ENCODE peak calls at places on chromosomes 5 and 9, in nine cellular contexts. One of them, this sample, is unnamed.

GRCh38 chr5:168334161-168335094 is 43.0 kb downstream of the WWC1 start:
- DNase-seq in cardiac fibroblast: peak; percentile 71
- DNase-seq in Peyer's patch: no peak
- DNase-seq in dorsolateral prefrontal cortex: peak; percentile 76
- DNase-seq in GM12878: no peak
- DNase-seq in transverse colon: no peak
- DNase-seq in left lung: no peak
- DNase-seq in AG04450: peak; percentile 57
- DNase-seq in stomach: no peak
- DNase-seq in this sample: no peak

GRCh38 chr5:137734962-137735530 is 843 bp downstream of the KLHL3 start:
- DNase-seq in cardiac fibroblast: peak; percentile 71
- DNase-seq in transverse colon: peak; percentile 34
- DNase-seq in left lung: peak; percentile 36
- DNase-seq in Peyer's patch: peak; percentile 18
- DNase-seq in dorsolateral prefrontal cortex: no peak
- DNase-seq in stomach: peak; percentile 36
- DNase-seq in GM12878: no peak
- DNase-seq in AG04450: no peak
- DNase-seq in this sample: peak; percentile 69

GRCh38 chr9:88258587-88258986 is 120.3 kb upstream of the SPATA31C2 start:
- DNase-seq in cardiac fibroblast: peak; percentile 52
- DNase-seq in stomach: peak; percentile 70
- DNase-seq in transverse colon: peak; percentile 18
- DNase-seq in Peyer's patch: no peak
- DNase-seq in AG04450: no peak
- DNase-seq in left lung: peak; percentile 46
- DNase-seq in GM12878: no peak
- DNase-seq in dorsolateral prefrontal cortex: no peak
- DNase-seq in this sample: no peak

GRCh38 chr9:114017741-114018715 is 60.1 kb downstream of the AMBP start:
- DNase-seq in Peyer's patch: peak; percentile 4
- DNase-seq in GM12878: no peak
- DNase-seq in transverse colon: no peak
- DNase-seq in left lung: no peak
- DNase-seq in stomach: peak; percentile 1
- DNase-seq in cardiac fibroblast: no peak
- DNase-seq in dorsolateral prefrontal cortex: peak; percentile 10
- DNase-seq in AG04450: no peak
- DNase-seq in this sample: no peak

GRCh38 chr9:70125621-70126020 is 82.0 kb downstream of the MAMDC2 start:
- DNase-seq in dorsolateral prefrontal cortex: no peak
- DNase-seq in GM12878: no peak
- DNase-seq in Peyer's patch: no peak
- DNase-seq in cardiac fibroblast: no peak
- DNase-seq in left lung: no peak
- DNase-seq in stomach: no peak
- DNase-seq in AG04450: no peak
- DNase-seq in transverse colon: no peak
- DNase-seq in this sample: peak; percentile 86

GRCh38 chr5:140042551-140043507 is at the start of gene NRG2:
- DNase-seq in cardiac fibroblast: peak; percentile 53
- DNase-seq in GM12878: no peak
- DNase-seq in transverse colon: peak; percentile 63
- DNase-seq in stomach: peak; percentile 52
- DNase-seq in AG04450: no peak
- DNase-seq in Peyer's patch: peak; percentile 55
- DNase-seq in left lung: peak; percentile 43
- DNase-seq in dorsolateral prefrontal cortex: peak; percentile 86
- DNase-seq in this sample: no peak

GRCh38 chr9:105842023-105842644 is 147.8 kb downstream of the TMEM38B start:
- DNase-seq in Peyer's patch: no peak
- DNase-seq in stomach: no peak
- DNase-seq in cardiac fibroblast: peak; percentile 60
- DNase-seq in AG04450: no peak
- DNase-seq in GM12878: peak; percentile 3
- DNase-seq in left lung: no peak
- DNase-seq in dorsolateral prefrontal cortex: no peak
- DNase-seq in transverse colon: peak; percentile 13
- DNase-seq in this sample: peak; percentile 50

GRCh38 chr5:55003432-55004065 is 18.2 kb upstream of the ESM1 start:
- DNase-seq in cardiac fibroblast: no peak
- DNase-seq in transverse colon: no peak
- DNase-seq in AG04450: no peak
- DNase-seq in left lung: no peak
- DNase-seq in dorsolateral prefrontal cortex: no peak
- DNase-seq in stomach: no peak
- DNase-seq in Peyer's patch: no peak
- DNase-seq in GM12878: no peak
- DNase-seq in this sample: no peak

GRCh38 chr5:155532621-155533314 is 519.2 kb downstream of the KIF4B start:
- DNase-seq in Peyer's patch: no peak
- DNase-seq in GM12878: no peak
- DNase-seq in cardiac fibroblast: no peak
- DNase-seq in dorsolateral prefrontal cortex: no peak
- DNase-seq in transverse colon: no peak
- DNase-seq in left lung: no peak
- DNase-seq in AG04450: no peak
- DNase-seq in stomach: no peak
- DNase-seq in this sample: peak; percentile 35

GRCh38 chr5:97019435-97020117 is 83.7 kb downstream of the LNPEP start:
- DNase-seq in stomach: no peak
- DNase-seq in cardiac fibroblast: peak; percentile 32
- DNase-seq in AG04450: no peak
- DNase-seq in dorsolateral prefrontal cortex: no peak
- DNase-seq in Peyer's patch: no peak
- DNase-seq in transverse colon: no peak
- DNase-seq in GM12878: no peak
- DNase-seq in left lung: no peak
- DNase-seq in this sample: no peak

GRCh38 chr9:19969721-19970120 is 180.9 kb upstream of the SLC24A2 start:
- DNase-seq in dorsolateral prefrontal cortex: no peak
- DNase-seq in stomach: no peak
- DNase-seq in Peyer's patch: no peak
- DNase-seq in GM12878: no peak
- DNase-seq in AG04450: no peak
- DNase-seq in transverse colon: no peak
- DNase-seq in cardiac fibroblast: peak; percentile 15
- DNase-seq in left lung: no peak
- DNase-seq in this sample: peak; percentile 93

GRCh38 chr9:69873401-69873950 is 52.9 kb downstream of the CFAP95 start:
- DNase-seq in AG04450: no peak
- DNase-seq in left lung: no peak
- DNase-seq in stomach: no peak
- DNase-seq in Peyer's patch: no peak
- DNase-seq in transverse colon: no peak
- DNase-seq in cardiac fibroblast: no peak
- DNase-seq in dorsolateral prefrontal cortex: no peak
- DNase-seq in GM12878: no peak
- DNase-seq in this sample: no peak

GRCh38 chr5:100900142-100900795 is 2.8 kb downstream of the ST8SIA4 start:
- DNase-seq in GM12878: no peak
- DNase-seq in Peyer's patch: peak; percentile 70
- DNase-seq in cardiac fibroblast: peak; percentile 51
- DNase-seq in transverse colon: peak; percentile 46
- DNase-seq in stomach: peak; percentile 26
- DNase-seq in dorsolateral prefrontal cortex: peak; percentile 43
- DNase-seq in left lung: peak; percentile 62
- DNase-seq in AG04450: no peak
- DNase-seq in this sample: peak; percentile 33

GRCh38 chr5:130066644-130067043 is 162.4 kb downstream of the CHSY3 start:
- DNase-seq in dorsolateral prefrontal cortex: no peak
- DNase-seq in transverse colon: no peak
- DNase-seq in stomach: no peak
- DNase-seq in left lung: no peak
- DNase-seq in cardiac fibroblast: peak; percentile 68
- DNase-seq in Peyer's patch: no peak
- DNase-seq in AG04450: no peak
- DNase-seq in GM12878: no peak
- DNase-seq in this sample: no peak

DNA sequence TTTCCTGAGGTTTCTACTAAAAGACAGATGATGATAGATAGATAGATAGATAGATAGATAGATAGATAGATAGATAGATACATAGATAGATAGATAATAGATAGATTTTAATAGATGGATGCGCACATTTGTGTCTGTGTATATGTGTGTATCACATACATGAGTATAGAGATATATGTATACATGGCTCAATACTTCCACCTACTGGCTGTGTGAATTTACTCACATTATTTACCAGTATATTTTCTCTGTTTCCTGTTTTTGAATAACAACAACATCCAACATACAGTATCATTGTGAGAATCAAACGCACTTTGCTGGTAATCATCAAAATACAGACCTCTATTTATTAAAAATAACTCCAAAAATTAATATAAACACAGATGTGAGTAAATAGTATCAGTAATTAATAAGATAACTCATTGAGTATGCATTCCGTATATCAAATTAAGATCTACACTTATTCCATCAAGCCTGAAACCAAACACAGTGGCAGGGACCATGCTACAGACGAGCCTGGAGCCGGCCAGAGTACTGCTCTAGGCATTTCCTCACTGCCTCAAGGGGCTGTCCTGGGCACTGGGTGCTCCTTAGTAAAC is 338.0 kb downstream of the SEMA5A start:
- DNase-seq in stomach: no peak
- DNase-seq in cardiac fibroblast: peak; percentile 74
- DNase-seq in dorsolateral prefrontal cortex: no peak
- DNase-seq in GM12878: no peak
- DNase-seq in Peyer's patch: no peak
- DNase-seq in transverse colon: no peak
- DNase-seq in AG04450: no peak
- DNase-seq in left lung: no peak
- DNase-seq in this sample: peak; percentile 60
- TF ChIP-seq CTCF in stomach: peak; percentile 39
- TF ChIP-seq CTCF in cardiac fibroblast: peak; percentile 37
- TF ChIP-seq CTCF in dorsolateral prefrontal cortex: peak; percentile 70
- TF ChIP-seq CTCF in GM12878: peak; percentile 28
- TF ChIP-seq CTCF in Peyer's patch: peak; percentile 84
- TF ChIP-seq CTCF in transverse colon: peak; percentile 32
- TF ChIP-seq CTCF in AG04450: peak; percentile 58
- TF ChIP-seq CTCF in left lung: peak; percentile 18
- TF ChIP-seq CTCF in this sample: peak; percentile 14

GRCh38 chr5:113133573-113133972 is 157.0 kb downstream of the DCP2 start:
- DNase-seq in left lung: no peak
- DNase-seq in AG04450: no peak
- DNase-seq in dorsolateral prefrontal cortex: no peak
- DNase-seq in GM12878: no peak
- DNase-seq in stomach: no peak
- DNase-seq in Peyer's patch: no peak
- DNase-seq in transverse colon: no peak
- DNase-seq in cardiac fibroblast: no peak
- DNase-seq in this sample: no peak

GRCh38 chr5:113128082-113128481 is 151.5 kb downstream of the DCP2 start:
- DNase-seq in AG04450: no peak
- DNase-seq in GM12878: no peak
- DNase-seq in Peyer's patch: no peak
- DNase-seq in cardiac fibroblast: no peak
- DNase-seq in stomach: no peak
- DNase-seq in left lung: no peak
- DNase-seq in dorsolateral prefrontal cortex: no peak
- DNase-seq in transverse colon: no peak
- DNase-seq in this sample: no peak

GRCh38 chr5:113128931-113129330 is 152.3 kb downstream of the DCP2 start:
- DNase-seq in GM12878: no peak
- DNase-seq in stomach: no peak
- DNase-seq in left lung: no peak
- DNase-seq in AG04450: no peak
- DNase-seq in Peyer's patch: no peak
- DNase-seq in cardiac fibroblast: no peak
- DNase-seq in transverse colon: no peak
- DNase-seq in dorsolateral prefrontal cortex: no peak
- DNase-seq in this sample: no peak

GRCh38 chr5:113127021-113127420 is 150.4 kb downstream of the DCP2 start:
- DNase-seq in AG04450: no peak
- DNase-seq in left lung: no peak
- DNase-seq in dorsolateral prefrontal cortex: no peak
- DNase-seq in stomach: no peak
- DNase-seq in cardiac fibroblast: no peak
- DNase-seq in transverse colon: no peak
- DNase-seq in Peyer's patch: no peak
- DNase-seq in GM12878: no peak
- DNase-seq in this sample: no peak

DNA sequence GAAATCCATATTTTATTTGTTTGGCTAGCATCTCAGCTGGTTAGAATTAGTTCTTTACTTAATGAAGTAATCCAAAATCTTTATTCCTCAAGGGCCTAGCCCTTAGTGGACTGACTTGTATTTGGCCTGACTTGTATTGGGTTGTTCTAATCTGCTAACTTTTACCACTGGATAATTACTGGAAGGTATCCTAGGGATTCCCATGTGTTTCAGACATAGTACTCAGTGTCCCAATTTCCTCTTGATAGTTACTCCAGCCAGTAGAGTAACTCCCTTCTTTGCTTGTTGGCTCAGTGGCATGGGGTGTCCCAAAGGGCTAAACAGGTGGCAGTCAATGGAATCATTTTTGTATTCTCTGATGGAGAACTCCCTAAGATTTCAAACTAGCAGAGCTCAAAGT is 156.0 kb downstream of the DCP2 start:
- DNase-seq in transverse colon: no peak
- DNase-seq in AG04450: no peak
- DNase-seq in Peyer's patch: no peak
- DNase-seq in GM12878: no peak
- DNase-seq in stomach: no peak
- DNase-seq in dorsolateral prefrontal cortex: no peak
- DNase-seq in cardiac fibroblast: no peak
- DNase-seq in left lung: no peak
- DNase-seq in this sample: no peak
- H3K4me3 ChIP-seq in transverse colon: no peak overlapping the region
- H3K4me3 ChIP-seq in AG04450: no peak overlapping the region
- H3K4me3 ChIP-seq in Peyer's patch: no peak overlapping the region
- H3K4me3 ChIP-seq in GM12878: no peak overlapping the region
- H3K4me3 ChIP-seq in stomach: no peak overlapping the region
- H3K4me3 ChIP-seq in dorsolateral prefrontal cortex: no peak overlapping the region
- H3K4me3 ChIP-seq in cardiac fibroblast: no peak overlapping the region
- H3K4me3 ChIP-seq in left lung: no peak overlapping the region
- H3K4me3 ChIP-seq in this sample: no peak overlapping the region

DNA sequence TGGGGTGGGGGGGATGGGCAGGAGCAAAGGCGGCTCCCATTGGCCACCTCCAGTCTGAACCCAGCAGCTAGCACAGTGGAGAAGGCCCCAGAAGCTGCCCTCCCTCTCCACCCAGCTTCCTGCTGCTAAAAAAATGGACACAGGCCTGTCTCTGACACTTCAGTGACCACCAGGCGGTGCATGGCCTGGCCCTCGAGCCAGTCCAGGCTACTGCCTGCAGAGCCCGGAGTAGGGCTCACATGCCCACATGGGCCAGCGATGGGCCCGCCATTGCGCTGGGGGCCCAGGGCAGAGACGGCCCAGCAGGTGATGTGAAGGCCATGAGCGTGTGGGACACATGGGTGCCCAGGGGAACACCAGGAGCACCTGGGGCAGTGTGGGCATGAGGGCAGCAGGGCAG is 52.1 kb upstream of the NOTCH1 start:
- DNase-seq in transverse colon: no peak
- DNase-seq in left lung: no peak
- DNase-seq in dorsolateral prefrontal cortex: no peak
- DNase-seq in stomach: no peak
- DNase-seq in Peyer's patch: no peak
- DNase-seq in AG04450: no peak
- DNase-seq in GM12878: no peak
- DNase-seq in cardiac fibroblast: no peak
- DNase-seq in this sample: no peak
- TF ChIP-seq CTCF in transverse colon: no peak
- TF ChIP-seq CTCF in left lung: no peak
- TF ChIP-seq CTCF in dorsolateral prefrontal cortex: no peak
- TF ChIP-seq CTCF in stomach: no peak
- TF ChIP-seq CTCF in Peyer's patch: no peak
- TF ChIP-seq CTCF in AG04450: peak; percentile 5
- TF ChIP-seq CTCF in GM12878: no peak
- TF ChIP-seq CTCF in cardiac fibroblast: no peak
- TF ChIP-seq CTCF in this sample: no peak

GRCh38 chr9:134396258-134396742 is 70.0 kb downstream of the RXRA start:
- DNase-seq in left lung: peak; percentile 64
- DNase-seq in cardiac fibroblast: no peak
- DNase-seq in stomach: no peak
- DNase-seq in GM12878: peak; percentile 72
- DNase-seq in Peyer's patch: peak; percentile 80
- DNase-seq in AG04450: no peak
- DNase-seq in dorsolateral prefrontal cortex: no peak
- DNase-seq in transverse colon: peak; percentile 51
- DNase-seq in this sample: no peak
- H3K4me3 ChIP-seq in left lung: peak overlapping the region; percentile 30
- H3K4me3 ChIP-seq in cardiac fibroblast: no peak overlapping the region
- H3K4me3 ChIP-seq in stomach: peak overlapping the region; percentile 15
- H3K4me3 ChIP-seq in GM12878: peak overlapping the region; percentile 65
- H3K4me3 ChIP-seq in Peyer's patch: no peak overlapping the region
- H3K4me3 ChIP-seq in AG04450: no peak overlapping the region
- H3K4me3 ChIP-seq in dorsolateral prefrontal cortex: no peak overlapping the region
- H3K4me3 ChIP-seq in transverse colon: no peak overlapping the region
- H3K4me3 ChIP-seq in this sample: no peak overlapping the region

This sample was measured in bronchial epithelial cell.